ENCODE peak calls at places on chromosomes 7 and 10, in six cellular contexts. J is nucleus accumbens, E is activated T-cell treated with anti-CD3 and anti-CD28 coated beads for 1 hour, B is GM23248, W is transverse colon, R is left colon. Y is an unnamed sample.

GRCh38 chr7:158407581-158408331 is 179.9 kb downstream of the PTPRN2 start:
- DNase-seq in J (no peak), E (no peak), B (peak), W (no peak), R (no peak), Y (peak)

GRCh38 chr7:157622408-157623221 is 285.8 kb downstream of the DNAJB6 start:
- DNase-seq in J (no peak), E (no peak), B (no peak), W (no peak), R (no peak), Y (no peak)

GRCh38 chr7:26813426-26813825 is 51.0 kb downstream of the SKAP2 start:
- DNase-seq in J (no peak), E (no peak), B (peak), W (no peak), R (no peak), Y (no peak)

GRCh38 chr7:103540986-103541385 is 95.0 kb upstream of the SLC26A5 start:
- DNase-seq in J (peak), E (no peak), B (peak), W (no peak), R (no peak), Y (peak)

GRCh38 chr10:646118-646524 is 43.3 kb downstream of the DIP2C start:
- DNase-seq in J (no peak), E (no peak), B (no peak), W (peak), R (no peak), Y (no peak)

GRCh38 chr10:113735913-113736312 is 15.6 kb upstream of the PLEKHS1 start:
- DNase-seq in J (no peak), E (no peak), B (peak), W (no peak), R (no peak), Y (no peak)

GRCh38 chr7:78587443-78588044 is 789.0 kb downstream of the PHTF2 start:
- DNase-seq in J (no peak), E (no peak), B (peak), W (no peak), R (no peak), Y (no peak)

GRCh38 chr10:103517234-103518085 is 24.0 kb downstream of the NEURL1 start:
- DNase-seq in J (no peak), E (no peak), B (no peak), W (no peak), R (no peak), Y (no peak)

GRCh38 chr10:49620841-49621378 is 7.1 kb downstream of the CHAT start:
- DNase-seq in J (no peak), E (no peak), B (no peak), W (no peak), R (peak), Y (no peak)

GRCh38 chr10:35480150-35480549 is 125.0 kb upstream of the GJD4 start:
- DNase-seq in J (no peak), E (no peak), B (no peak), W (no peak), R (no peak), Y (no peak)

GRCh38 chr10:42367532-42368230 is 270.7 kb downstream of the ZNF33B start:
- DNase-seq in J (peak), E (no peak), B (peak), W (peak), R (peak), Y (peak)

GRCh38 chr10:119352042-119352441 is 144.7 kb downstream of the GRK5 start:
- DNase-seq in J (no peak), E (no peak), B (no peak), W (no peak), R (no peak), Y (no peak)

GRCh38 chr7:148299335-148299734 is 291.2 kb upstream of the C7orf33 start:
- DNase-seq in J (no peak), E (no peak), B (no peak), W (no peak), R (no peak), Y (no peak)

GRCh38 chr10:103154464-103155299 is 38.4 kb downstream of the NT5C2 start:
- DNase-seq in J (no peak), E (no peak), B (peak), W (no peak), R (no peak), Y (no peak)

GRCh38 chr10:36903040-36903439 is 222.4 kb upstream of the ANKRD30A start:
- DNase-seq in J (no peak), E (no peak), B (no peak), W (no peak), R (no peak), Y (no peak)

GRCh38 chr7:42238709-42239395 is 1.8 kb upstream of the GLI3 start:
- DNase-seq in J (no peak), E (no peak), B (peak), W (peak), R (no peak), Y (peak)

GRCh38 chr7:149414745-149415390 is 46.0 kb downstream of the ZNF777 start:
- DNase-seq in J (peak), E (peak), B (peak), W (peak), R (no peak), Y (peak)

GRCh38 chr7:116330961-116331360 is 120.6 kb downstream of the TES start:
- DNase-seq in J (no peak), E (no peak), B (peak), W (no peak), R (no peak), Y (no peak)

GRCh38 chr10:131854579-131855335 is 46.1 kb upstream of the PPP2R2D start:
- DNase-seq in J (no peak), E (no peak), B (no peak), W (no peak), R (no peak), Y (no peak)

GRCh38 chr10:121823993-121824463 is 103.8 kb downstream of the ATE1 start:
- DNase-seq in J (no peak), E (no peak), B (peak), W (no peak), R (no peak), Y (peak)

GRCh38 chr10:93437946-93438795 is 44.0 kb downstream of the MYOF start:
- DNase-seq in J (no peak), E (no peak), B (peak), W (no peak), R (no peak), Y (no peak)

GRCh38 chr7:82389847-82390246 is 53.7 kb downstream of the CACNA2D1 start:
- DNase-seq in J (no peak), E (no peak), B (peak), W (no peak), R (no peak), Y (no peak)

GRCh38 chr7:79781716-79782115 is 328.2 kb upstream of the MAGI2 start:
- DNase-seq in J (no peak), E (no peak), B (no peak), W (no peak), R (no peak), Y (no peak)

GRCh38 chr10:97325754-97326153 is 6.7 kb downstream of the FRAT1 start:
- DNase-seq in J (no peak), E (no peak), B (no peak), W (no peak), R (no peak), Y (no peak)

GRCh38 chr7:12581897-12582296 is 11.4 kb downstream of the SCIN start:
- DNase-seq in J (no peak), E (no peak), B (peak), W (no peak), R (no peak), Y (no peak)

GRCh38 chr10:32929634-32930033 is 28.4 kb downstream of the ITGB1 start:
- DNase-seq in J (no peak), E (no peak), B (no peak), W (no peak), R (no peak), Y (no peak)

GRCh38 chr10:29119374-29119773 is 169.5 kb upstream of the LYZL1 start:
- DNase-seq in J (no peak), E (no peak), B (peak), W (peak), R (peak), Y (no peak)

GRCh38 chr10:98041352-98042043 is 11.1 kb upstream of the CRTAC1 start:
- DNase-seq in J (peak), E (peak), B (peak), W (peak), R (peak), Y (peak)

GRCh38 chr10:128908109-128908898 is 558.7 kb upstream of the MGMT start:
- DNase-seq in J (no peak), E (no peak), B (no peak), W (no peak), R (no peak), Y (no peak)

GRCh38 chr7:133274265-133274664 is 21.4 kb downstream of the EXOC4 start:
- DNase-seq in J (no peak), E (no peak), B (no peak), W (no peak), R (no peak), Y (no peak)

GRCh38 chr10:59625842-59626522 is 83.7 kb downstream of the SLC16A9 start:
- DNase-seq in J (peak), E (peak), B (peak), W (peak), R (no peak), Y (peak)

GRCh38 chr10:124523301-124523871 is 61.8 kb downstream of the LHPP start:
- DNase-seq in J (no peak), E (no peak), B (peak), W (peak), R (no peak), Y (no peak)

GRCh38 chr7:8594115-8594514 is 160.7 kb downstream of the NXPH1 start:
- DNase-seq in J (no peak), E (no peak), B (no peak), W (no peak), R (no peak), Y (no peak)

GRCh38 chr10:30705625-30706149 is 76.1 kb upstream of the LYZL2 start:
- DNase-seq in J (no peak), E (no peak), B (no peak), W (no peak), R (no peak), Y (no peak)

GRCh38 chr10:70594161-70594560 is 8.4 kb downstream of the PRF1 start:
- DNase-seq in J (no peak), E (no peak), B (no peak), W (no peak), R (no peak), Y (no peak)

GRCh38 chr7:108002726-108003590 is at the start of gene LAMB1:
- DNase-seq in J (no peak), E (no peak), B (peak), W (peak), R (peak), Y (no peak)

GRCh38 chr10:65786279-65786678 is 1139.6 kb upstream of the LRRTM3 start:
- DNase-seq in J (no peak), E (no peak), B (no peak), W (no peak), R (no peak), Y (no peak)